ENCODE peak calls at places on chromosomes 5 and 9, in six cellular contexts. One of them, this sample, is unnamed.

GRCh38 chr5:34053133-34053532 is 10.1 kb upstream of the C1QTNF3 start:
- DNase-seq in kidney: no peak
- DNase-seq in upper lobe of right lung: no peak
- DNase-seq in PC-3: peak; percentile 89
- DNase-seq in uterus: no peak
- DNase-seq in GM13976: no peak
- DNase-seq in this sample: no peak

GRCh38 chr9:137156567-137157375 is 13.1 kb downstream of the LRRC26 start:
- DNase-seq in kidney: no peak
- DNase-seq in upper lobe of right lung: no peak
- DNase-seq in PC-3: peak; percentile 39
- DNase-seq in uterus: no peak
- DNase-seq in GM13976: peak; percentile 89
- DNase-seq in this sample: no peak

GRCh38 chr5:17067657-17068392 is 131.7 kb upstream of the MYO10 start:
- DNase-seq in kidney: no peak
- DNase-seq in upper lobe of right lung: no peak
- DNase-seq in PC-3: peak; percentile 90
- DNase-seq in uterus: no peak
- DNase-seq in GM13976: no peak
- DNase-seq in this sample: no peak

GRCh38 chr5:56640763-56641406 is 174.5 kb upstream of the MAP3K1 start:
- DNase-seq in kidney: no peak
- DNase-seq in upper lobe of right lung: peak; percentile 72
- DNase-seq in PC-3: no peak
- DNase-seq in uterus: no peak
- DNase-seq in GM13976: no peak
- DNase-seq in this sample: peak; percentile 71

GRCh38 chr9:130713286-130713975 is 19.9 kb downstream of the EXOSC2 start:
- DNase-seq in kidney: peak; percentile 84
- DNase-seq in upper lobe of right lung: no peak
- DNase-seq in PC-3: peak; percentile 27
- DNase-seq in uterus: no peak
- DNase-seq in GM13976: no peak
- DNase-seq in this sample: no peak

GRCh38 chr5:81192351-81192750 is 40.8 kb upstream of the CKMT2 start:
- DNase-seq in kidney: no peak
- DNase-seq in upper lobe of right lung: no peak
- DNase-seq in PC-3: no peak
- DNase-seq in uterus: no peak
- DNase-seq in GM13976: no peak
- DNase-seq in this sample: no peak

GRCh38 chr5:124468671-124469411 is 277.6 kb downstream of the ZNF608 start:
- DNase-seq in kidney: no peak
- DNase-seq in upper lobe of right lung: no peak
- DNase-seq in PC-3: no peak
- DNase-seq in uterus: no peak
- DNase-seq in GM13976: no peak
- DNase-seq in this sample: no peak

GRCh38 chr5:36878421-36879088 is 2.0 kb downstream of the NIPBL start:
- DNase-seq in kidney: peak; percentile 61
- DNase-seq in upper lobe of right lung: no peak
- DNase-seq in PC-3: peak; percentile 56
- DNase-seq in uterus: no peak
- DNase-seq in GM13976: no peak
- DNase-seq in this sample: peak; percentile 14

GRCh38 chr9:98255064-98255577 is 328 bp downstream of the TBC1D2 start:
- DNase-seq in kidney: no peak
- DNase-seq in upper lobe of right lung: peak; percentile 70
- DNase-seq in PC-3: peak; percentile 26
- DNase-seq in uterus: no peak
- DNase-seq in GM13976: no peak
- DNase-seq in this sample: no peak

GRCh38 chr9:94799578-94800264 is 73.2 kb downstream of the AOPEP start:
- DNase-seq in kidney: no peak
- DNase-seq in upper lobe of right lung: no peak
- DNase-seq in PC-3: peak; percentile 62
- DNase-seq in uterus: no peak
- DNase-seq in GM13976: no peak
- DNase-seq in this sample: peak; percentile 57

GRCh38 chr5:96876292-96876850 is at the start of gene ERAP2:
- DNase-seq in kidney: no peak
- DNase-seq in upper lobe of right lung: no peak
- DNase-seq in PC-3: peak; percentile 59
- DNase-seq in uterus: no peak
- DNase-seq in GM13976: peak; percentile 10
- DNase-seq in this sample: peak; percentile 22

GRCh38 chr9:91833096-91833877 is 116.7 kb downstream of the ROR2 start:
- DNase-seq in kidney: no peak
- DNase-seq in upper lobe of right lung: no peak
- DNase-seq in PC-3: no peak
- DNase-seq in uterus: no peak
- DNase-seq in GM13976: no peak
- DNase-seq in this sample: no peak

GRCh38 chr9:132032584-132032945 is 47.1 kb downstream of the MED27 start:
- DNase-seq in kidney: no peak
- DNase-seq in upper lobe of right lung: peak; percentile 71
- DNase-seq in PC-3: no peak
- DNase-seq in uterus: no peak
- DNase-seq in GM13976: no peak
- DNase-seq in this sample: no peak

GRCh38 chr5:158139161-158139560 is 280.2 kb upstream of the CLINT1 start:
- DNase-seq in kidney: no peak
- DNase-seq in upper lobe of right lung: no peak
- DNase-seq in PC-3: peak; percentile 67
- DNase-seq in uterus: no peak
- DNase-seq in GM13976: no peak
- DNase-seq in this sample: no peak

GRCh38 chr5:66830636-66831035 is 234.4 kb downstream of the MAST4 start:
- DNase-seq in kidney: no peak
- DNase-seq in upper lobe of right lung: no peak
- DNase-seq in PC-3: peak; percentile 1
- DNase-seq in uterus: no peak
- DNase-seq in GM13976: no peak
- DNase-seq in this sample: no peak

GRCh38 chr5:179276838-179277395 is 68.3 kb downstream of the ADAMTS2 start:
- DNase-seq in kidney: peak; percentile 56
- DNase-seq in upper lobe of right lung: no peak
- DNase-seq in PC-3: no peak
- DNase-seq in uterus: peak; percentile 41
- DNase-seq in GM13976: no peak
- DNase-seq in this sample: no peak

GRCh38 chr9:35349287-35349990 is 140.5 kb upstream of the RUSC2 start:
- DNase-seq in kidney: no peak
- DNase-seq in upper lobe of right lung: no peak
- DNase-seq in PC-3: peak; percentile 64
- DNase-seq in uterus: no peak
- DNase-seq in GM13976: no peak
- DNase-seq in this sample: peak; percentile 3

GRCh38 chr5:139194486-139194885 is 3.7 kb downstream of the SIL1 start:
- DNase-seq in kidney: no peak
- DNase-seq in upper lobe of right lung: no peak
- DNase-seq in PC-3: no peak
- DNase-seq in uterus: no peak
- DNase-seq in GM13976: no peak
- DNase-seq in this sample: no peak

GRCh38 chr9:91178281-91179236 is 183.2 kb downstream of the AUH start:
- DNase-seq in kidney: no peak
- DNase-seq in upper lobe of right lung: no peak
- DNase-seq in PC-3: no peak
- DNase-seq in uterus: no peak
- DNase-seq in GM13976: no peak
- DNase-seq in this sample: no peak

GRCh38 chr5:69134126-69134525 is 32.8 kb upstream of the CCNB1 start:
- DNase-seq in kidney: no peak
- DNase-seq in upper lobe of right lung: no peak
- DNase-seq in PC-3: no peak
- DNase-seq in uterus: no peak
- DNase-seq in GM13976: no peak
- DNase-seq in this sample: no peak

GRCh38 chr5:171569065-171569712 is 149.7 kb downstream of the FGF18 start:
- DNase-seq in kidney: no peak
- DNase-seq in upper lobe of right lung: no peak
- DNase-seq in PC-3: no peak
- DNase-seq in uterus: no peak
- DNase-seq in GM13976: no peak
- DNase-seq in this sample: no peak

GRCh38 chr9:78468231-78468630 is 171.3 kb downstream of the PSAT1 start:
- DNase-seq in kidney: no peak
- DNase-seq in upper lobe of right lung: no peak
- DNase-seq in PC-3: no peak
- DNase-seq in uterus: no peak
- DNase-seq in GM13976: no peak
- DNase-seq in this sample: no peak

GRCh38 chr5:174518512-174518911 is 205.9 kb upstream of the MSX2 start:
- DNase-seq in kidney: no peak
- DNase-seq in upper lobe of right lung: no peak
- DNase-seq in PC-3: no peak
- DNase-seq in uterus: no peak
- DNase-seq in GM13976: no peak
- DNase-seq in this sample: no peak

GRCh38 chr9:100525563-100525962 is 52.3 kb upstream of the CAVIN4 start:
- DNase-seq in kidney: no peak
- DNase-seq in upper lobe of right lung: no peak
- DNase-seq in PC-3: no peak
- DNase-seq in uterus: no peak
- DNase-seq in GM13976: no peak
- DNase-seq in this sample: no peak

GRCh38 chr9:34659592-34660253 is 2.7 kb downstream of the CCL27 start:
- DNase-seq in kidney: no peak
- DNase-seq in upper lobe of right lung: no peak
- DNase-seq in PC-3: peak; percentile 57
- DNase-seq in uterus: no peak
- DNase-seq in GM13976: no peak
- DNase-seq in this sample: no peak

GRCh38 chr9:95091971-95092320 is 225.6 kb downstream of the FANCC start:
- DNase-seq in kidney: no peak
- DNase-seq in upper lobe of right lung: no peak
- DNase-seq in PC-3: peak; percentile 53
- DNase-seq in uterus: no peak
- DNase-seq in GM13976: no peak
- DNase-seq in this sample: no peak

GRCh38 chr5:138990986-138991645 is 116.0 kb upstream of the LRRTM2 start:
- DNase-seq in kidney: no peak
- DNase-seq in upper lobe of right lung: no peak
- DNase-seq in PC-3: peak; percentile 0
- DNase-seq in uterus: no peak
- DNase-seq in GM13976: no peak
- DNase-seq in this sample: no peak

GRCh38 chr9:25964239-25964638 is 286.0 kb upstream of the TUSC1 start:
- DNase-seq in kidney: no peak
- DNase-seq in upper lobe of right lung: no peak
- DNase-seq in PC-3: peak; percentile 90
- DNase-seq in uterus: no peak
- DNase-seq in GM13976: peak; percentile 16
- DNase-seq in this sample: no peak

GRCh38 chr9:134571946-134572914 is 69.4 kb upstream of the COL5A1 start:
- DNase-seq in kidney: peak; percentile 35
- DNase-seq in upper lobe of right lung: peak; percentile 58
- DNase-seq in PC-3: no peak
- DNase-seq in uterus: peak; percentile 6
- DNase-seq in GM13976: peak; percentile 53
- DNase-seq in this sample: no peak

DNA sequence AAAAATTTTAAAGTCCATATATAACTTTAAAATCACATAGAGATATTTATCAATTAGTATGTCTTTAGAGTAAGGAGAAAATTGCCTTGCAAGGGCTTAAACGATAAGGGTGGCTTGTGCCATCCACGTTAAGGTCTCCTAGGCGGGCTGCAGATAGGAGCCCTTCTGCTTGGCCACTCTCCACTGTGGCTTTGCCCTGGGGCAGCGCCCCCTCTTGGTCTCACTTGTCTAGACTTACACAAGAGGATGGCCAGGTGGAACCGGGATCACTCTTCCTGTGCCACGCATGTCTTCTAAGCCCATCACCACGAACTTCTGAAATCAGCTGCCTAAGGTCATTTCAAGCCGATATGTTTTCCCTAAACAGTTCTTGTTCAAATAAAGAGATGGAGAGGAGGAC is 2.9 kb downstream of the FPGS start:
- DNase-seq in kidney: no peak
- DNase-seq in upper lobe of right lung: no peak
- DNase-seq in PC-3: no peak
- DNase-seq in uterus: no peak
- DNase-seq in GM13976: no peak
- DNase-seq in this sample: peak; percentile 25
- TF ChIP-seq CTCF in kidney: no peak
- TF ChIP-seq CTCF in upper lobe of right lung: peak; percentile 35
- TF ChIP-seq CTCF in PC-3: peak; percentile 46
- TF ChIP-seq CTCF in uterus: no peak
- TF ChIP-seq CTCF in GM13976: no peak
- TF ChIP-seq CTCF in this sample: no peak

DNA sequence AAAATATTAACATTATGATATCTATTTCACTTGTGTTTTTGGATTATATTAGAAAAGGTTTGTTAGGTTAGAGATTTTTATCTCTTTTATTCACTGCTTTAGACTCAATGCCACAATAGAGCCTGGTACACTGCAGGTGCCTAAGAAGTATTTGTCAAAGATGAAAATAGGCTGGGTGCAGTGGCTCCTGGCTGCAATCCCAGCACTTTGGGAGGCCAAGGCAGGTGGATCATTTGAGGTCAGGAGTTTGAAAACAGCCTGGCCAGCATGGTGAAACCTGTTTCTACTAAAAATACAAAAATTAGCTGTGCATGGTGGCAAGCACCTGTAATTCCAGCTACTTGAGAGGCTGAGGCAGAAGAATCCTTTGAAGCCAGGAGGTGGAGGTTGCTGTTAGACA is 64.3 kb downstream of the C9 start:
- DNase-seq in kidney: no peak
- DNase-seq in upper lobe of right lung: no peak
- DNase-seq in PC-3: no peak
- DNase-seq in uterus: no peak
- DNase-seq in GM13976: no peak
- DNase-seq in this sample: no peak
- TF ChIP-seq CTCF in kidney: no peak
- TF ChIP-seq CTCF in upper lobe of right lung: no peak
- TF ChIP-seq CTCF in PC-3: no peak
- TF ChIP-seq CTCF in uterus: no peak
- TF ChIP-seq CTCF in GM13976: no peak
- TF ChIP-seq CTCF in this sample: no peak

DNA sequence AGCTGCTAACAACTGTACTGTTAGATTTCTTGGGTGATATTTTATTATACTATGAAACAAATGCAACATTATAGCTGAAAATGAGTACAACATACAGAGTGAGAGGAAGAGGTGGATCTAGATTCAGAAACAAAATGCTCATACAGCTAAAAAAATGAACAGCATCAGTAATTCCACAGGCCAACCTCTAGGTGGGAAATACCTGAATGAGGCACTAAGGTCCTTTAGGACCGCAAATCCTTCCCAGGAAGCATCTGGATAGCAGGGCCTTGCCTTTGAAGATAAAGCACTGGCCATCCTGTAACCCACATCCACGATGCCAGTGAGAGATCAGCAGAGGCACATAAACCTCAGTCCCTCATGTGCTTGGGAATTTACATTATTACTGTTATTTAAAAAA is 310.8 kb downstream of the YTHDC2 start:
- DNase-seq in kidney: no peak
- DNase-seq in upper lobe of right lung: no peak
- DNase-seq in PC-3: no peak
- DNase-seq in uterus: no peak
- DNase-seq in GM13976: no peak
- DNase-seq in this sample: no peak
- TF ChIP-seq CTCF in kidney: no peak
- TF ChIP-seq CTCF in upper lobe of right lung: no peak
- TF ChIP-seq CTCF in PC-3: peak; percentile 12
- TF ChIP-seq CTCF in uterus: no peak
- TF ChIP-seq CTCF in GM13976: no peak
- TF ChIP-seq CTCF in this sample: no peak

GRCh38 chr5:132476853-132477729 is 13.5 kb downstream of the IRF1 start:
- DNase-seq in kidney: peak; percentile 78
- DNase-seq in upper lobe of right lung: peak; percentile 53
- DNase-seq in PC-3: no peak
- DNase-seq in uterus: peak; percentile 5
- DNase-seq in GM13976: no peak
- DNase-seq in this sample: no peak
- TF ChIP-seq CTCF in kidney: no peak
- TF ChIP-seq CTCF in upper lobe of right lung: no peak
- TF ChIP-seq CTCF in PC-3: no peak
- TF ChIP-seq CTCF in uterus: no peak
- TF ChIP-seq CTCF in GM13976: no peak
- TF ChIP-seq CTCF in this sample: no peak